ENCODE peak calls at places on chromosome 9, in four cellular contexts. Y is fibroblast of pulmonary artery, J is endothelial cell of umbilical vein, L is left lung. C is an unnamed sample.

GRCh38 chr9:133927041-133927440 is 65.1 kb downstream of the VAV2 start:
- DNase-seq in L (no peak), Y (no peak), J (no peak), C (no peak)

GRCh38 chr9:125805057-125805456 is 57.9 kb downstream of the PBX3 start:
- DNase-seq in J (no peak), Y (peak; percentile 50), L (no peak), C (peak; percentile 68)

GRCh38 chr9:71911908-71912325 is 478 bp downstream of the C9orf85 start:
- DNase-seq in J (peak; percentile 89), L (no peak), Y (peak; percentile 62), C (peak; percentile 73)

GRCh38 chr9:4042966-4043365 is 256.9 kb downstream of the GLIS3 start:
- DNase-seq in L (no peak), J (no peak), Y (no peak), C (no peak)

GRCh38 chr9:22446950-22447606 is 454 bp downstream of the DMRTA1 start:
- DNase-seq in J (peak; percentile 72), L (peak; percentile 59), Y (peak; percentile 33), C (peak; percentile 44)

GRCh38 chr9:133521122-133522072 is 3.4 kb downstream of the MYMK start:
- DNase-seq in L (no peak), J (no peak), Y (no peak), C (no peak)

GRCh38 chr9:73565833-73566465 is 414.3 kb downstream of the ANXA1 start:
- DNase-seq in L (no peak), Y (peak; percentile 44), J (no peak), C (peak; percentile 0)

GRCh38 chr9:121556580-121556979 is 56.9 kb upstream of the GGTA1 start:
- DNase-seq in L (peak; percentile 61), Y (peak; percentile 97), J (no peak), C (peak; percentile 95)

GRCh38 chr9:120901704-120902103 is 24.7 kb upstream of the PHF19 start:
- DNase-seq in J (no peak), L (no peak), Y (no peak), C (no peak)

GRCh38 chr9:125484632-125485282 is 222.3 kb downstream of the MAPKAP1 start:
- DNase-seq in Y (peak; percentile 76), L (no peak), J (peak; percentile 59), C (peak; percentile 65)

GRCh38 chr9:4228606-4229005 is 71.3 kb downstream of the GLIS3 start:
- DNase-seq in J (peak; percentile 25), L (no peak), Y (peak; percentile 69), C (peak; percentile 71)

GRCh38 chr9:114386886-114387677 is 700 bp downstream of the AKNA start:
- DNase-seq in Y (no peak), L (peak; percentile 56), J (no peak), C (peak; percentile 32)

GRCh38 chr9:78167356-78167755 is 68.5 kb upstream of the CEP78 start:
- DNase-seq in L (no peak), Y (peak; percentile 8), J (peak; percentile 86), C (no peak)

GRCh38 chr9:99595796-99596195 is 225.9 kb upstream of the NR4A3 start:
- DNase-seq in J (no peak), L (peak; percentile 50), Y (no peak), C (no peak)

GRCh38 chr9:115158666-115159481 is 40.9 kb upstream of the TNC start:
- DNase-seq in J (no peak), L (no peak), Y (peak; percentile 36), C (peak; percentile 26)

GRCh38 chr9:16275795-16276624 is 594.5 kb downstream of the BNC2 start:
- DNase-seq in L (no peak), Y (no peak), J (no peak), C (peak; percentile 21)

GRCh38 chr9:127455299-127455992 is 4.1 kb downstream of the LRSAM1 start:
- DNase-seq in L (no peak), Y (no peak), J (peak; percentile 10), C (no peak)

GRCh38 chr9:121285835-121286687 is 18.1 kb downstream of the GSN start:
- DNase-seq in Y (peak; percentile 82), J (peak; percentile 96), L (peak; percentile 63), C (peak; percentile 89)

GRCh38 chr9:26129216-26129615 is 451.0 kb upstream of the TUSC1 start:
- DNase-seq in L (no peak), Y (peak; percentile 11), J (no peak), C (peak; percentile 77)

GRCh38 chr9:98332405-98332831 is 77.0 kb upstream of the TBC1D2 start:
- DNase-seq in J (peak; percentile 88), L (no peak), Y (peak; percentile 81), C (peak; percentile 66)

GRCh38 chr9:137350696-137351584 is 48.9 kb upstream of the NRARP start:
- DNase-seq in L (no peak), Y (no peak), J (no peak), C (no peak)

GRCh38 chr9:18665947-18666346 is 192.0 kb downstream of the ADAMTSL1 start:
- DNase-seq in L (no peak), J (no peak), Y (peak; percentile 13), C (peak; percentile 38)

GRCh38 chr9:26770821-26771220 is 121.8 kb downstream of the CAAP1 start:
- DNase-seq in L (no peak), Y (no peak), J (no peak), C (no peak)

GRCh38 chr9:112867275-112867991 is 23.2 kb downstream of the SLC46A2 start:
- DNase-seq in L (peak; percentile 79), J (no peak), Y (peak; percentile 95), C (peak; percentile 86)

GRCh38 chr9:71859939-71860338 is 51.1 kb downstream of the ABHD17B start:
- DNase-seq in J (no peak), Y (peak; percentile 4), L (no peak), C (peak; percentile 5)

GRCh38 chr9:36971935-36972488 is 62.1 kb downstream of the PAX5 start:
- DNase-seq in Y (no peak), J (no peak), L (no peak), C (no peak)

GRCh38 chr9:36760667-36761066 is 188.0 kb downstream of the MELK start:
- DNase-seq in J (no peak), L (no peak), Y (no peak), C (no peak)

GRCh38 chr9:17082343-17082742 is 52.5 kb upstream of the CNTLN start:
- DNase-seq in L (no peak), J (peak; percentile 5), Y (peak; percentile 32), C (peak; percentile 36)

GRCh38 chr9:129682381-129682780 is 16.9 kb downstream of the PRRX2 start:
- DNase-seq in Y (no peak), J (no peak), L (no peak), C (no peak)

GRCh38 chr9:120857481-120857880 is 14.8 kb upstream of the PSMD5 start:
- DNase-seq in L (no peak), J (no peak), Y (no peak), C (no peak)

GRCh38 chr9:120996409-120996808 is 53.7 kb downstream of the C5 start:
- DNase-seq in Y (no peak), L (no peak), J (no peak), C (no peak)

GRCh38 chr9:105385372-105385985 is 62.4 kb upstream of the FSD1L start:
- DNase-seq in Y (peak; percentile 33), L (no peak), J (no peak), C (peak; percentile 45)

GRCh38 chr9:130072515-130073235 is 19.0 kb downstream of the GPR107 start:
- DNase-seq in J (peak; percentile 79), Y (no peak), L (no peak), C (peak; percentile 75)

GRCh38 chr9:117224676-117225075 is 190.2 kb downstream of the ASTN2 start:
- DNase-seq in Y (no peak), L (no peak), J (no peak), C (no peak)

GRCh38 chr9:120933310-120934044 is 6.9 kb upstream of the TRAF1 start:
- DNase-seq in Y (no peak), J (no peak), L (no peak), C (no peak)

DNA sequence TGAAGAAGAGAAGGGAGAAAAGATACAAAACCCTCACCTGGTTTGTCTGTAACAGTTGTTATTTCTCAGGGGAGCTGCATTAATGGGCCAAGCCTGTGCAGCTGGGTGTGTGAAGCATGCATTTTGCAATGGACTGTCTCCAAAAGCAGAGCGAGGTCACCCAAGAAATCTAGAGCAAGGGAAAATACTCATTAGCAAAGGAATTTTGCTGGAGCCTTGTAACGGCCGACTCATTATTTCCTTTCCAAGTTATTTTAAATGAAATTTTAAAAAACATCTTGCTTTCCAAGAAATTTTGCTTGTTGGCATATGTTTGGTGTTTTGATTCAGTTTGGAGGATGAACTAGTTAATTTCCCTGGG is 3.5 kb downstream of the S1PR3 start:
- DNase-seq in Y (peak; percentile 59), L (no peak), J (peak; percentile 51), C (peak; percentile 67)
- H3K4me3 ChIP-seq in Y (peak overlapping the region; percentile 4), L (no peak overlapping the region), J (no peak overlapping the region), C (peak overlapping the region; percentile 86)

DNA sequence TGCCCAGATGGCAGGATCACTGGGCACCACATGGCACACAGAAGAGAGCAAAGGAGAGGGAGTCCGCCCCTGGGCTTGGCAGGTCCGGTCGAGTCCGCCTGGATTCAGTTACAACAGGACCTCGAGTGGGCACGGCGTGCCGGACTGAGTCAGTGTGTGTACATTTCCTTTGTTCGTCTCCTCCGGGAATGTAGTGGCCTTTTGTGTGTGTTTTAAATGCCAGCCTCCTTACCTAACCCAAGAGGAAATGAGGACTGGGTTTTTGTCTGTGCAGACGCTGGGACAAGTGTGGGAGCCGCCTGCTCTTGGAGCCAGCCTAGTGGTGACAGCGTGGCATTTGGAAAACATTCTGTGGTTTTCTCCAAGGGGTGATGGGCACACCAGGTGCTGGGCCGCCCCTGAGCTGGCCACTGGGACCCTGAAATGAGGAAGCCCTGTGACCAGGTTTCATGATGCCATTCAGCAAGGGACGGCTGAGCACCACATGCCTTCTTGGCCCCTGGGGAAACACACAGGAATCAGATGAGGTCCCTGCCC is 9.6 kb downstream of the NEK6 start:
- DNase-seq in J (peak; percentile 89), L (peak; percentile 88), Y (peak; percentile 83), C (peak; percentile 77)
- TF ChIP-seq CTCF in J (peak; percentile 15), L (no peak), Y (no peak), C (peak; percentile 12)

DNA sequence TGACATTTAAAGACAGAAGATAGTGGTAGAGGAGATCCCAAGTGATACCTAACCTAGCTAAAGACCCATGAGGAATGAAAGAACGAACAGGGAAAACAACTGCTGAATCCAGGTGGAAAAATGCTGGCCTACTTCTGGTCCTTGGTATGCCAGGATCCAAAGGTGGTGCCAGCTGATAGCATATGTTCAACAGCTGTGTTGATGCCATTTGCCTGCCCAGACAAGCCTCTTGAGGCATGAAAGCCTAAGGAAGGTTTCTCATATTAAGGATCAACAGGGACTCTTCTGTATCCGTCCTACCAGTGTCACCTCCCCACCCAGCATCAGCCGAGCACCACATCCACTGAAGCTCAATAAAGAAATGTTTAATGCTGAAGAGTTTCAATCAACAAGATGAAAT is 225.7 kb upstream of the DMRT1 start:
- DNase-seq in L (no peak), J (no peak), Y (no peak), C (no peak)
- H3K4me3 ChIP-seq in L (no peak overlapping the region), J (no peak overlapping the region), Y (no peak overlapping the region), C (no peak overlapping the region)

GRCh38 chr9:28956111-28956880 is 1383.0 kb upstream of the C9orf72 start:
- DNase-seq in Y (no peak), J (no peak), L (no peak), C (peak; percentile 1)

GRCh38 chr9:28946648-28947047 is 1373.4 kb upstream of the C9orf72 start:
- DNase-seq in J (no peak), Y (no peak), L (no peak), C (no peak)

GRCh38 chr9:28951945-28952344 is 1378.7 kb upstream of the C9orf72 start:
- DNase-seq in Y (peak; percentile 24), J (no peak), L (no peak), C (peak; percentile 1)
- TF ChIP-seq CTCF in Y (peak; percentile 44), J (no peak), L (no peak), C (peak; percentile 30)

C was measured in cardiac fibroblast.